ENCODE peak calls at places on chromosomes 12 and 14, in nine cellular contexts. E is IMR-90, L is right lobe of liver, M is BJ, S is mesothelial cell of epicardium, J is esophagus squamous epithelium, U is omental fat pad, D is right atrium auricular region, R is cardiac fibroblast. K is an unnamed sample.

GRCh38 chr14:24185741-24186140 is 2.9 kb downstream of the IPO4 start:
- DNase-seq in E (no peak), L (no peak), M (no peak), S (no peak), J (no peak), U (no peak), D (no peak), R (no peak), K (no peak)

GRCh38 chr12:111482464-111482863 is 76.7 kb downstream of the SH2B3 start:
- DNase-seq in E (no peak), L (no peak), M (no peak), S (no peak), J (no peak), U (no peak), D (no peak), R (no peak), K (no peak)

GRCh38 chr14:61596985-61597384 is 98.3 kb upstream of the HIF1A start:
- DNase-seq in E (no peak), L (no peak), M (no peak), S (no peak), J (no peak), U (no peak), D (no peak), R (peak; percentile 65), K (no peak)

GRCh38 chr14:93797536-93797935 is 9.3 kb upstream of the PRIMA1 start:
- DNase-seq in E (no peak), L (no peak), M (no peak), S (no peak), J (no peak), U (no peak), D (no peak), R (no peak), K (no peak)

GRCh38 chr14:96162741-96163140 is 41.9 kb upstream of the BDKRB2 start:
- DNase-seq in E (peak; percentile 75), L (no peak), M (no peak), S (no peak), J (no peak), U (no peak), D (peak; percentile 26), R (peak; percentile 34), K (no peak)

GRCh38 chr12:3127832-3128231 is 50.7 kb downstream of the TSPAN9 start:
- DNase-seq in E (peak; percentile 69), L (no peak), M (no peak), S (no peak), J (no peak), U (no peak), D (no peak), R (peak; percentile 81), K (no peak)

GRCh38 chr12:125329239-125330238 is 264.3 kb downstream of the AACS start:
- DNase-seq in E (no peak), L (no peak), M (no peak), S (no peak), J (no peak), U (no peak), D (no peak), R (peak; percentile 4), K (no peak)

GRCh38 chr12:69105101-69105613 is 134.2 kb upstream of the CPSF6 start:
- DNase-seq in E (no peak), L (no peak), M (no peak), S (no peak), J (no peak), U (no peak), D (no peak), R (no peak), K (no peak)

GRCh38 chr12:70467476-70467875 is 101.4 kb downstream of the KCNMB4 start:
- DNase-seq in E (no peak), L (no peak), M (no peak), S (no peak), J (no peak), U (no peak), D (no peak), R (no peak), K (no peak)

GRCh38 chr12:116382456-116382902 is 105.0 kb upstream of the MED13L start:
- DNase-seq in E (peak; percentile 72), L (no peak), M (no peak), S (no peak), J (no peak), U (no peak), D (no peak), R (peak; percentile 59), K (no peak)

GRCh38 chr12:78229491-78230209 is 399.0 kb downstream of the NAV3 start:
- DNase-seq in E (peak; percentile 52), L (peak; percentile 54), M (no peak), S (no peak), J (no peak), U (no peak), D (no peak), R (peak; percentile 76), K (no peak)

GRCh38 chr12:108563804-108564151 is 1.4 kb downstream of the ISCU start:
- DNase-seq in E (no peak), L (no peak), M (no peak), S (no peak), J (no peak), U (no peak), D (no peak), R (no peak), K (no peak)

GRCh38 chr12:108563135-108563803 is 873 bp downstream of the ISCU start:
- DNase-seq in E (peak; percentile 88), L (peak; percentile 81), M (no peak), S (peak; percentile 45), J (peak; percentile 44), U (peak; percentile 73), D (peak; percentile 90), R (peak; percentile 89), K (peak; percentile 70)

GRCh38 chr12:108560752-108561719 is at the start of gene SART3:
- DNase-seq in E (peak; percentile 89), L (peak; percentile 79), M (no peak), S (no peak), J (no peak), U (peak; percentile 41), D (peak; percentile 78), R (peak; percentile 94), K (peak; percentile 73)

GRCh38 chr12:108561852-108562347 is 496 bp upstream of the ISCU start:
- DNase-seq in E (no peak), L (no peak), M (no peak), S (no peak), J (no peak), U (no peak), D (no peak), R (no peak), K (no peak)

DNA sequence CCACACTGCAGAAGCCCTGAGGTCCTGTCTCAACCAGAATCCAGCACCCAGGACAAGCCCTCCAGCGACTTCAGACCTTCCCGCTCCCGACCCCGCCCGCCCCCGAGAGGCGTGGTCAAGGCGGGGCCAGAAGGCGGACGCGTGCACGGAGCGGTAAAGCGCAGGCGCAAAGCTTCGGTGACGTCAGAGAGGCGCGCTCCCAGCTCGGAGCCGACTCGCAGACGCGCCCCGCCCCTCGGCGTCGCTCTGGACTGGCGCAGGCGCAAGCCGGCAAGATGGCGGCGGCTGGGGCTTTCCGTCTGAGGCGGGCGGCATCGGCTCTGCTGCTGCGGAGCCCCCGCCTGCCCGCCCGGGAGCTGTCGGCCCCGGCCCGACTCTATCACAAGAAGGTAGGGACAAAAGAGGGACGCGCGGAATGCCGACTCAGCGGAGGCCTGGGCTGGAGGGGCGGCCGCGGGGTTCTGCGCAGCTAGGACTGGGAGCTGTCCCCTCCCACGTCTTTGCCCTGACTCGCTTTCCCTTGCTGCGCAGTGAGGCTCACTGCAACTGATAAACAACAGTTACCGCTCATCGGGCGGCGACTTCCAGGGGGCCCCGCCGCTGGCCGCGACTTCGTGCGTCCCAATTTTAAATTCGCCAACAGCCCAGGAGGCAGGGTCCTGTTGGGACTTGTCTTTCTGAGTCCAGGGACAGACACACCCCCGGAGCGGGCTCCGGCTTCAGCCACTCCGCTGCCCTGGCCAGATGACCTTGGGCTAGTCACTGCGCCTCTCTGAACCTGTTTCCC is at the start of gene ISCU:
- DNase-seq in E (peak; percentile 95), L (peak; percentile 99), M (peak; percentile 70), S (peak; percentile 98), J (peak; percentile 75), U (peak; percentile 80), D (peak; percentile 96), R (peak; percentile 98), K (peak; percentile 100)
- TF ChIP-seq CTCF in E (no peak), L (no peak), M (no peak), S (no peak), J (no peak), U (no peak), D (no peak), R (no peak), K (no peak)

GRCh38 chr12:5654019-5654418 is 222.1 kb downstream of the NTF3 start:
- DNase-seq in E (no peak), L (no peak), M (no peak), S (no peak), J (no peak), U (no peak), D (no peak), R (no peak), K (no peak)
- TF ChIP-seq CTCF in E (no peak), L (no peak), M (no peak), S (no peak), J (no peak), U (no peak), D (no peak), R (no peak), K (no peak)

DNA sequence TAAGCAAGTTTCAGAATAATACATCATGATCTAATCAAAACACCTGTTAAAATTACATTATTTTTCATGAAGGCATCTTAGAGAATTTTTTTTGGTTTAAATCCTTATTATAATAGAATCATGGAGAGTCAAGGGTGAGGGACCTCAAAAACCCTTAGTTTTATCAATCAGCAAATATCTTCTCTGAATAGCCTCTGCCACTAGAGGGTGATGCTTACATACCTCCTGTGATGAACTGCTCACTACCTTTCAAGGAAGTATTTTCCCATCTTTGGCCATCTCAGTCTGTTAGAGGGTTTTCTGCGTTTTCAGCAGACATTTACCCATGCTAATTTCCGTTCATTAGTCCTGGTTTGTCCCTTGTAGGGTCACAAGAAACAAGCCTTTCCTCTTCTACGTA is 200.2 kb downstream of the TRHDE start:
- DNase-seq in E (no peak), L (no peak), M (no peak), S (no peak), J (no peak), U (no peak), D (no peak), R (no peak), K (no peak)
- TF ChIP-seq CTCF in E (no peak), L (peak; percentile 10), M (no peak), S (no peak), J (no peak), U (no peak), D (no peak), R (no peak), K (no peak)

GRCh38 chr12:108238474-108238873 is 100.6 kb downstream of the CMKLR1 start:
- DNase-seq in E (no peak), L (no peak), M (no peak), S (no peak), J (no peak), U (no peak), D (no peak), R (no peak), K (no peak)

GRCh38 chr12:108236366-108236765 is 102.7 kb downstream of the CMKLR1 start:
- DNase-seq in E (no peak), L (no peak), M (no peak), S (no peak), J (no peak), U (no peak), D (no peak), R (no peak), K (no peak)

GRCh38 chr12:108239378-108239777 is 99.7 kb downstream of the CMKLR1 start:
- DNase-seq in E (no peak), L (no peak), M (no peak), S (no peak), J (no peak), U (no peak), D (no peak), R (no peak), K (no peak)

GRCh38 chr12:108235231-108235959 is 103.7 kb downstream of the CMKLR1 start:
- DNase-seq in E (no peak), L (no peak), M (no peak), S (no peak), J (no peak), U (no peak), D (no peak), R (no peak), K (no peak)

GRCh38 chr12:108237272-108237671 is 101.8 kb downstream of the CMKLR1 start:
- DNase-seq in E (no peak), L (no peak), M (no peak), S (no peak), J (no peak), U (no peak), D (no peak), R (no peak), K (no peak)
- TF ChIP-seq CTCF in E (no peak), L (no peak), M (no peak), S (no peak), J (peak; percentile 14), U (no peak), D (no peak), R (no peak), K (no peak)

K was measured in activated B cell treated with CpG ODN at 0.5 μM for 24 hours.